ENCODE peak calls at places on chromosomes 11 and 22, in ten cellular contexts. T is fibroblast of the aortic adventitia; V is upper lobe of left lung; U is astrocyte of the spinal cord; N is gastrocnemius medialis; K is nucleus accumbens; I is WERI-Rb-1; B is K562; G is CD8-positive, alpha-beta T cell; D is effector memory CD4-positive, alpha-beta T cell. R is an unnamed sample.

GRCh38 chr11:12192796-12193514 is 82.6 kb downstream of the MICAL2 start:
- DNase-seq in T (no peak), V (no peak), U (no peak), N (no peak), K (no peak), I (no peak), B (peak), G (no peak), D (no peak), R (no peak)

GRCh38 chr11:124898711-124899110 is 1.0 kb upstream of the ROBO4 start:
- DNase-seq in T (peak), V (no peak), U (no peak), N (no peak), K (peak), I (no peak), B (no peak), G (no peak), D (no peak), R (peak)

GRCh38 chr11:57207160-57207559 is 25.4 kb downstream of the LRRC55 start:
- DNase-seq in T (no peak), V (peak), U (no peak), N (no peak), K (no peak), I (no peak), B (no peak), G (no peak), D (no peak), R (no peak)

GRCh38 chr11:65555693-65556231 is 2.4 kb downstream of the LTBP3 start:
- DNase-seq in T (peak), V (no peak), U (peak), N (no peak), K (no peak), I (no peak), B (peak), G (no peak), D (no peak), R (no peak)

GRCh38 chr11:65438257-65439151 is 15.9 kb downstream of the NEAT1 start:
- DNase-seq in T (peak), V (no peak), U (peak), N (no peak), K (no peak), I (no peak), B (no peak), G (no peak), D (no peak), R (no peak)

GRCh38 chr11:118916842-118917388 is 8.8 kb downstream of the BCL9L start:
- DNase-seq in T (peak), V (no peak), U (peak), N (no peak), K (no peak), I (no peak), B (no peak), G (peak), D (no peak), R (no peak)

GRCh38 chr11:124865181-124865901 is at the start of gene ROBO3:
- DNase-seq in T (no peak), V (no peak), U (peak), N (no peak), K (no peak), I (peak), B (no peak), G (no peak), D (no peak), R (no peak)

GRCh38 chr22:37321288-37321687 is 39.0 kb downstream of the CYTH4 start:
- DNase-seq in T (no peak), V (no peak), U (no peak), N (no peak), K (no peak), I (no peak), B (no peak), G (no peak), D (no peak), R (no peak)